ENCODE peak calls at places on chromosomes 12 and 14, in seven cellular contexts. V is IMR-90, S is trophoblast cell, G is neuronal stem cell, H is H1, L is H9, Y is mesenchymal stem cell. U is an unnamed sample. For H3K79me1, the result is how much of the 10 kb centered on the place peaks cover.

GRCh38 chr12:91781114-91781513 is 364.5 kb downstream of the BTG1 start:
- DNase-seq in L (no peak), Y (peak), V (peak), G (no peak), S (no peak), H (no peak), U (peak)

GRCh38 chr14:24851837-24852236 is 198.1 kb downstream of the STXBP6 start:
- DNase-seq in H (no peak), G (no peak), L (no peak), Y (peak), S (no peak), V (peak), U (peak)

GRCh38 chr14:69993326-69993725 is 114.1 kb downstream of the SMOC1 start:
- DNase-seq in S (no peak), V (no peak), Y (no peak), L (no peak), G (no peak), H (no peak), U (no peak)

GRCh38 chr12:108975024-108975593 is 45.8 kb downstream of the SVOP start:
- DNase-seq in V (no peak), Y (no peak), L (no peak), S (no peak), G (no peak), H (no peak), U (no peak)

GRCh38 chr12:114945351-114945750 is 261.4 kb upstream of the TBX3 start:
- DNase-seq in S (no peak), G (no peak), L (no peak), H (no peak), Y (no peak), V (no peak), U (no peak)

GRCh38 chr14:56860441-56860840 is 50.2 kb upstream of the OTX2 start:
- DNase-seq in H (no peak), G (no peak), V (no peak), S (no peak), L (no peak), Y (no peak), U (no peak)

GRCh38 chr12:22628228-22628627 is 3.3 kb downstream of the ETNK1 start:
- DNase-seq in L (no peak), G (no peak), Y (no peak), V (no peak), S (no peak), H (no peak), U (no peak)

GRCh38 chr14:48936352-48936751 is 649.8 kb downstream of the RPS29 start:
- DNase-seq in G (peak), H (no peak), S (no peak), Y (peak), V (peak), L (no peak), U (no peak)

GRCh38 chr14:64387232-64387737 is 868 bp upstream of the MTHFD1 start:
- DNase-seq in V (peak), H (no peak), G (no peak), L (no peak), Y (peak), S (no peak), U (peak)

GRCh38 chr14:75605916-75606315 is 27.5 kb downstream of the FLVCR2 start:
- DNase-seq in H (no peak), S (no peak), L (no peak), Y (no peak), V (no peak), G (no peak), U (no peak)
- H3K79me1 ChIP-seq in H (under half), S (under half), L (under half), Y (under half), V (under half), G (under half), U (under half)

GRCh38 chr12:101803978-101804377 is 26.8 kb downstream of the GNPTAB start:
- DNase-seq in L (no peak), S (no peak), Y (no peak), G (no peak), H (no peak), V (no peak), U (no peak)

GRCh38 chr12:101802486-101802885 is 28.3 kb downstream of the GNPTAB start:
- DNase-seq in L (no peak), V (no peak), H (no peak), Y (no peak), G (no peak), S (no peak), U (no peak)

GRCh38 chr12:101799774-101800173 is 31.0 kb downstream of the GNPTAB start:
- DNase-seq in L (no peak), G (no peak), Y (no peak), H (no peak), S (no peak), V (no peak), U (no peak)

GRCh38 chr12:101806280-101806679 is 24.5 kb downstream of the GNPTAB start:
- DNase-seq in L (no peak), Y (no peak), S (no peak), V (no peak), G (no peak), H (no peak), U (no peak)

GRCh38 chr12:101804409-101804808 is 26.4 kb downstream of the GNPTAB start:
- DNase-seq in V (no peak), G (no peak), L (no peak), H (no peak), Y (no peak), S (no peak), U (no peak)
- H4K8ac ChIP-seq in V (no peak), G (no peak), L (no peak), H (no peak), Y (no peak), S (no peak), U (no peak)

GRCh38 chr14:94354638-94355185 is 31.6 kb upstream of the SERPINA6 start:
- DNase-seq in H (no peak), S (no peak), L (no peak), V (no peak), G (no peak), Y (no peak), U (no peak)

GRCh38 chr14:94356379-94357056 is 31.9 kb downstream of the SERPINA1 start:
- DNase-seq in Y (no peak), G (no peak), V (no peak), H (no peak), L (peak), S (peak), U (peak)

GRCh38 chr14:94357166-94357565 is 31.2 kb downstream of the SERPINA1 start:
- DNase-seq in Y (no peak), L (no peak), V (no peak), H (no peak), G (no peak), S (peak), U (no peak)

GRCh38 chr14:94360945-94361565 is 27.3 kb downstream of the SERPINA1 start:
- DNase-seq in G (no peak), S (no peak), V (no peak), Y (no peak), H (no peak), L (no peak), U (no peak)

DNA sequence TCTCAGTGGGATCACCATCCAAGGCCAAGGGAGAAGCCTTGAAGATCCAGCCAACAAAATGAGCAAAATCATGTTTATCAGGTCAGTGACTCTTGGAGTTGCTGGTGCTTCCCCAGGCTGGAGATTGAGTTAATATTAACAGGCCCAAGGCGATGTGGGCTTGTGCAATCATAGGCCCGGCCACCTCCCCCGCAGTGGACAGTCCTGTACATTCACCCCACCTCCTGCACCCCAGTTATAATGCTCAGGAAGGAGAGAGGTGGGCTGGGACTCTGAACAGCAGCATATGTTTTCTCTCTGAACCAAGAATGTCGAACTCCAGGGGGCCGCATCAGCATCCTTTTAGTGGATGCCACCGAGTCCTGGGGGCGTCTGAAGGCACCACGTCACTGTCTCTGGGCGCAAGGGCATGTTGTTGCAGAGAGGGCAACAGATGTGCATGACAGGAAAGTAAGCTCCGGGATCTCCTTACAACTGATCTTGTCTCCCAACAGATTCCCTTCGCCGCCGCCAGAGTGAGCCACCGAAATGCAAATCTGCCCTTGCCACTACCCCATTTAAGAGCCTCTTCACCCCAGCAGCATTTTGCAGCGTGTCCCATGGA is 32.2 kb upstream of the SERPINA6 start:
- DNase-seq in Y (no peak), G (peak), L (peak), H (peak), V (peak), S (peak), U (peak)
- H3K18ac ChIP-seq in Y (no peak), G (peak), L (no peak), H (no peak), V (no peak), S (no peak), U (no peak)

GRCh38 chr12:111057726-111058125 is 137.3 kb upstream of the MYL2 start:
- DNase-seq in V (no peak), L (no peak), H (no peak), G (no peak), Y (no peak), S (peak), U (no peak)
- H3K79me1 ChIP-seq in V (under half), L (under half), H (under half), G (under half), Y (under half), S (under half), U (under half)

GRCh38 chr12:76880156-76881023 is 1.6 kb upstream of the CSRP2 start:
- DNase-seq in G (no peak), Y (peak), V (peak), S (no peak), L (no peak), H (no peak), U (no peak)
- H4K8ac ChIP-seq in G (no peak), Y (no peak), V (peak), S (no peak), L (no peak), H (no peak), U (no peak)

DNA sequence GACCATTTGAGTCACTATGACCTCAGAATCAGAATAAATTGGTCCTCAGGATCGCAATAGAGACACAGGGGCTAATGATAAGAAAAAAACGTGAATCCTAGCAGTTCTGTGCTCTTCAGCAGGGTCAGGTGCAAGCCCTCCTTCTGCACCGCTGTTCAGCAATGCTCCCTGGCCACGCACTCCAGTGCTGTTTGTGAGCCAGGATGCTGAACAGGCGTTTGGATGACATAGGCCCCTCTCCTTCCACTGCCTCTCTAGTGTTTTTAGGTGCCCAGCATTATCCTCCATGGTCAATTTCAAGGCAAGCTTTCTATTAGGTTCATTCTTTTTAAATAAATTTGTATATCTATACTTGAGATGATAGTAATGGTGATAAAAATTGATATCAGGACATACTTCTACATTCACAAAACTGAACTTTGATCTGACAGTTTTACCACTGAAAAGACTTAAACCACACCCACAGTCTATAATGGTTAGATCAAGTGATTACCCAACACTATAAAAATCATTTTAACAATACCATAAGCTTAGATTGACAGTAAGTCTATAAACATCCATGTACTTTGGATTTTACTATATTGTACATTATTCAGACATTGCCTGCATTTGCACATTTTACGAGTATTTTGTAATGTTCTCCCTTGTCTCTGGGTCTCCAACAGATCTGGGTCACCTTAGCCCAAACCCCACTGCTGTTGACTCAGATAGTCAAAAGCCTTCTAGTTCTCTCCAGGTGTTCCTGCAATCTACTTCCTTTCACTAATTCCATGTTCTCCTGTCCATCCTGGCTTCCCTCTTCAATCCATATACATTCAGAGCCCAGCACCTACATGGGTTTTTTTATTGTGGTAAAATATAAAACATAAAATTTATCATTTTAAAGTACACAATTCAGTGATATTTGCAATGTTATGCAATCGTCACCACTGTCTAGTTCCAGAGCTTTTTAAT is 114.9 kb upstream of the COCH start:
- DNase-seq in Y (no peak), H (no peak), S (no peak), G (no peak), V (no peak), L (no peak), U (no peak)
- H3K18ac ChIP-seq in Y (no peak), H (no peak), S (no peak), G (no peak), V (no peak), L (no peak), U (no peak)